ENCODE peak calls at places on chromosomes 16 and 17, in five cellular contexts. N, W, C, U and X are unnamed samples.

GRCh38 chr17:46995841-46996571 is 17.0 kb upstream of the RPRML start:
- DNase-seq in N (no peak), W (no peak), C (no peak), U (no peak), X (no peak)

GRCh38 chr17:52751051-52751450 is 592.5 kb upstream of the CA10 start:
- DNase-seq in N (no peak), W (no peak), C (no peak), U (no peak), X (no peak)

GRCh38 chr16:49050607-49051006 is 231.0 kb downstream of the CBLN1 start:
- DNase-seq in N (no peak), W (no peak), C (no peak), U (no peak), X (no peak)

GRCh38 chr17:39213852-39214251 is 11.9 kb downstream of the STAC2 start:
- DNase-seq in N (no peak), W (no peak), C (no peak), U (no peak), X (no peak)

GRCh38 chr17:62206550-62206949 is 141.5 kb upstream of the MED13 start:
- DNase-seq in N (no peak), W (no peak), C (no peak), U (no peak), X (peak)

GRCh38 chr17:50637829-50638571 is 3.3 kb downstream of the ABCC3 start:
- DNase-seq in N (no peak), W (peak), C (no peak), U (no peak), X (no peak)

GRCh38 chr17:32801641-32802040 is 75.3 kb downstream of the MYO1D start:
- DNase-seq in N (no peak), W (no peak), C (no peak), U (no peak), X (no peak)

GRCh38 chr16:77171750-77172635 is 19.0 kb upstream of the MON1B start:
- DNase-seq in N (peak), W (peak), C (peak), U (no peak), X (no peak)

GRCh38 chr16:2490190-2491105 is 15.5 kb downstream of the TBC1D24 start:
- DNase-seq in N (no peak), W (peak), C (no peak), U (no peak), X (no peak)

GRCh38 chr17:70865993-70866804 is 696.9 kb downstream of the KCNJ2 start:
- DNase-seq in N (no peak), W (no peak), C (no peak), U (no peak), X (no peak)